ENCODE peak calls at places on chromosomes 16 and 17, in eight cellular contexts. Y, G, F, R, I, D, O and V are unnamed samples.

GRCh38 chr17:50394711-50395110 is 2.6 kb downstream of the LRRC59 start:
- DNase-seq in Y (no peak), G (no peak), F (no peak), R (peak), I (no peak), D (no peak), O (no peak), V (no peak)

GRCh38 chr17:81030726-81031570 is 4.0 kb upstream of the BAIAP2 start:
- DNase-seq in Y (no peak), G (no peak), F (no peak), R (peak), I (no peak), D (no peak), O (no peak), V (peak)

GRCh38 chr16:11100239-11100750 is 155.7 kb downstream of the SOCS1 start:
- DNase-seq in Y (peak), G (no peak), F (no peak), R (peak), I (peak), D (no peak), O (no peak), V (peak)

GRCh38 chr17:3735515-3735914 is 11.8 kb downstream of the HASPIN start:
- DNase-seq in Y (no peak), G (no peak), F (no peak), R (no peak), I (no peak), D (no peak), O (no peak), V (no peak)

GRCh38 chr17:57085448-57086068 is 512 bp downstream of the AKAP1 start:
- DNase-seq in Y (no peak), G (peak), F (no peak), R (peak), I (peak), D (peak), O (peak), V (peak)

GRCh38 chr16:68229431-68230175 is 6.3 kb downstream of the ESRP2 start:
- DNase-seq in Y (peak), G (peak), F (no peak), R (peak), I (no peak), D (no peak), O (peak), V (no peak)

GRCh38 chr16:66298006-66298405 is 68.5 kb upstream of the CDH5 start:
- DNase-seq in Y (no peak), G (no peak), F (no peak), R (no peak), I (no peak), D (no peak), O (no peak), V (no peak)

GRCh38 chr16:9115277-9115676 is 23.8 kb downstream of the HAPSTR1 start:
- DNase-seq in Y (no peak), G (peak), F (no peak), R (peak), I (no peak), D (no peak), O (no peak), V (no peak)

GRCh38 chr17:38925263-38925995 is at the start of gene LASP1NB:
- DNase-seq in Y (no peak), G (no peak), F (peak), R (no peak), I (no peak), D (no peak), O (no peak), V (peak)

GRCh38 chr16:30005341-30006094 is 5.3 kb downstream of the DOC2A start:
- DNase-seq in Y (no peak), G (peak), F (no peak), R (peak), I (peak), D (no peak), O (no peak), V (peak)

GRCh38 chr17:41925991-41926590 is 4.3 kb upstream of the ODAD4 start:
- DNase-seq in Y (no peak), G (no peak), F (no peak), R (no peak), I (no peak), D (no peak), O (no peak), V (no peak)

GRCh38 chr17:8408371-8408770 is 10.7 kb upstream of the RNF222 start:
- DNase-seq in Y (no peak), G (no peak), F (no peak), R (no peak), I (no peak), D (no peak), O (no peak), V (no peak)